ENCODE peak calls at places on chromosomes 2 and 18, in eight cellular contexts. T is stimulated activated CD4-positive, alpha-beta T cell treated with anti-CD3 and anti-CD28 coated beads, TNF-alpha, amount 100 ng/mL, for 1 hour; B is NCI-H774; X is chondrocyte; F is astrocyte of the spinal cord; P is B cell; J is pons; I is LHCN-M2. A is an unnamed sample.

GRCh38 chr18:49431563-49431962 is 28.9 kb downstream of the DYM start:
- DNase-seq in T (no peak), B (no peak), X (no peak), F (no peak), P (no peak), J (no peak), I (peak; percentile 91), A (no peak)

GRCh38 chr18:45589559-45590041 is 25.7 kb upstream of the SLC14A2 start:
- DNase-seq in T (no peak), B (no peak), X (no peak), F (peak; percentile 98), P (no peak), J (peak; percentile 12), I (peak; percentile 87), A (no peak)

GRCh38 chr2:72236445-72237067 is 88.9 kb upstream of the CYP26B1 start:
- DNase-seq in T (no peak), B (no peak), X (no peak), F (peak; percentile 77), P (no peak), J (peak; percentile 16), I (peak; percentile 83), A (no peak)

GRCh38 chr2:157691695-157692094 is 63.0 kb upstream of the ACVR1C start:
- DNase-seq in T (no peak), B (no peak), X (no peak), F (no peak), P (no peak), J (no peak), I (peak; percentile 88), A (no peak)

GRCh38 chr2:55105456-55105855 is 55.2 kb upstream of the RTN4 start:
- DNase-seq in T (no peak), B (no peak), X (no peak), F (no peak), P (no peak), J (no peak), I (no peak), A (no peak)

GRCh38 chr2:169276045-169276444 is 86.3 kb downstream of the LRP2 start:
- DNase-seq in T (no peak), B (no peak), X (no peak), F (no peak), P (no peak), J (peak; percentile 30), I (no peak), A (no peak)

GRCh38 chr18:40179647-40180175 is 1775.3 kb upstream of the PIK3C3 start:
- DNase-seq in T (no peak), B (no peak), X (no peak), F (peak; percentile 6), P (no peak), J (no peak), I (peak; percentile 36), A (no peak)

GRCh38 chr2:174027956-174028355 is 62.8 kb upstream of the SP3 start:
- DNase-seq in T (no peak), B (no peak), X (no peak), F (no peak), P (no peak), J (no peak), I (no peak), A (no peak)

A was measured in NCI-H345.